ENCODE peak calls at places on chromosome 9, in four cellular contexts. S, M, V and N are unnamed samples.

GRCh38 chr9:110089681-110090370 is 118.1 kb downstream of the C9orf152 start:
- DNase-seq in V (no peak), S (peak; percentile 26), M (no peak), N (no peak)

GRCh38 chr9:131258186-131258585 is 18.1 kb downstream of the FAM78A start:
- DNase-seq in V (no peak), S (no peak), M (no peak), N (no peak)

GRCh38 chr9:113343732-113344231 is 3.7 kb upstream of the WDR31 start:
- DNase-seq in S (no peak), M (no peak), V (no peak), N (peak; percentile 58)

GRCh38 chr9:128150594-128151342 is 1.5 kb downstream of the LCN2 start:
- DNase-seq in M (no peak), S (no peak), V (no peak), N (no peak)

GRCh38 chr9:131867611-131868192 is 127.8 kb upstream of the RAPGEF1 start:
- DNase-seq in S (no peak), V (no peak), M (no peak), N (no peak)

GRCh38 chr9:37339945-37340344 is 82.6 kb upstream of the GRHPR start:
- DNase-seq in V (no peak), M (no peak), S (no peak), N (no peak)

GRCh38 chr9:121613009-121613766 is 38.2 kb upstream of the DAB2IP start:
- DNase-seq in V (no peak), S (no peak), M (no peak), N (no peak)

GRCh38 chr9:104776787-104777186 is 12.9 kb downstream of the NIPSNAP3B start:
- DNase-seq in V (no peak), M (no peak), S (peak; percentile 34), N (peak; percentile 28)

GRCh38 chr9:122226142-122226757 is 2.5 kb downstream of the LHX6 start:
- DNase-seq in V (no peak), M (no peak), S (no peak), N (no peak)

GRCh38 chr9:5592904-5593303 is 36.0 kb upstream of the RIC1 start:
- DNase-seq in S (no peak), V (no peak), M (no peak), N (peak; percentile 36)

GRCh38 chr9:113993838-113994540 is 84.1 kb downstream of the AMBP start:
- DNase-seq in V (no peak), S (peak; percentile 67), M (no peak), N (no peak)

GRCh38 chr9:133369923-133370322 is 5.9 kb downstream of the SURF4 start:
- DNase-seq in M (no peak), S (no peak), V (no peak), N (no peak)

GRCh38 chr9:81753436-81753835 is 64.1 kb upstream of the TLE1 start:
- DNase-seq in V (no peak), S (no peak), M (no peak), N (no peak)

GRCh38 chr9:8262625-8263622 is 463.3 kb upstream of the DMAC1 start:
- DNase-seq in M (no peak), S (no peak), V (no peak), N (no peak)
- TF ChIP-seq CTCF in M (no peak), S (no peak), V (no peak), N (no peak)

GRCh38 chr9:35839926-35840325 is 10.9 kb downstream of the TMEM8B start:
- DNase-seq in S (no peak), M (no peak), V (no peak), N (no peak)

GRCh38 chr9:35835216-35835604 is 6.2 kb downstream of the TMEM8B start:
- DNase-seq in S (no peak), M (no peak), V (no peak), N (no peak)

GRCh38 chr9:35835766-35836165 is 6.7 kb downstream of the TMEM8B start:
- DNase-seq in V (no peak), S (no peak), M (no peak), N (no peak)

GRCh38 chr9:35834260-35835215 is 5.5 kb downstream of the TMEM8B start:
- DNase-seq in V (no peak), S (no peak), M (no peak), N (no peak)

GRCh38 chr9:35836595-35836994 is 7.6 kb downstream of the TMEM8B start:
- DNase-seq in M (no peak), S (no peak), V (no peak), N (no peak)
- TF ChIP-seq CTCF in M (no peak), S (no peak), V (no peak), N (no peak)

GRCh38 chr9:130185494-130186005 is 13.3 kb downstream of the NCS1 start:
- DNase-seq in V (no peak), M (no peak), S (peak; percentile 53), N (peak; percentile 27)
- TF ChIP-seq CTCF in V (no peak), M (no peak), S (no peak), N (no peak)

DNA sequence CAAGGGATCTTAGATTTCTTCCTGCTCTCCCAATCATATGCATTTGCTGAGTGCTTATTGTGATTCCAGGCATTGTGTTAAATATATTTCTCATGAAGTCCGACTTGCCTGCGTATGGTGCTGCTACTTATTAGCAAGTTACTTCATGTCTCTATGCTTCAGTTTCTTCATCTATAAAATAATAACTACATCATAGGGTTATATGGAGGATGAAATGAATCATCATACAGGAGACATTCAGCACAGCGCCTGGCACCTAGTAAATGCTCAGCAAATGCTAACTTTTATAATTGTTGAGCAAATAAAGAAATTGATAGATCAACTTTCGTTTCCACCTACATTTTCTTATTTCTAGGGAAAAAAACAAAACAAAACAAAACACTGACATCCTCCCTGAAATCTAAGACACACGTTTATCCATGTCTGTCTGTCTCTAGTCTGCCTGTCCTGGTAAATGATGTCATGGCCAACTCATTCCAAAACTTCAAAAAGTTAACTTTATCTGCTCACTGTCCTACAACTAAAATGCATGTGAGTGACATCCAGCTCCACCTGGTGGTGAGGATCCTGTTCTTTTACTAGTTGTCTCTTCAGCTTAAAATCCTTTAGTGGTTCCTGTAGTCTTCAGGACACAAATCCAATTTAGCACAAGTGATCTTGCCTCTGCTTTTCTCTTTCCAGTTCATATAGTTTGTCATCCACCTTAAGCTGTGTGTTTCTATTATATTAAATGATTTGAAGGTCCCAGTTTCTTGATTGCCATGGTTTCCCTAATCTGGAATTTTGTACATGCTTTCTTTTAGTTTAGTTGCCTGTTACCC is 27.7 kb downstream of the PPP3R2 start:
- DNase-seq in V (no peak), S (peak; percentile 68), M (peak; percentile 16), N (peak; percentile 71)
- TF ChIP-seq CTCF in V (peak; percentile 51), S (peak; percentile 46), M (peak; percentile 8), N (peak; percentile 84)

DNA sequence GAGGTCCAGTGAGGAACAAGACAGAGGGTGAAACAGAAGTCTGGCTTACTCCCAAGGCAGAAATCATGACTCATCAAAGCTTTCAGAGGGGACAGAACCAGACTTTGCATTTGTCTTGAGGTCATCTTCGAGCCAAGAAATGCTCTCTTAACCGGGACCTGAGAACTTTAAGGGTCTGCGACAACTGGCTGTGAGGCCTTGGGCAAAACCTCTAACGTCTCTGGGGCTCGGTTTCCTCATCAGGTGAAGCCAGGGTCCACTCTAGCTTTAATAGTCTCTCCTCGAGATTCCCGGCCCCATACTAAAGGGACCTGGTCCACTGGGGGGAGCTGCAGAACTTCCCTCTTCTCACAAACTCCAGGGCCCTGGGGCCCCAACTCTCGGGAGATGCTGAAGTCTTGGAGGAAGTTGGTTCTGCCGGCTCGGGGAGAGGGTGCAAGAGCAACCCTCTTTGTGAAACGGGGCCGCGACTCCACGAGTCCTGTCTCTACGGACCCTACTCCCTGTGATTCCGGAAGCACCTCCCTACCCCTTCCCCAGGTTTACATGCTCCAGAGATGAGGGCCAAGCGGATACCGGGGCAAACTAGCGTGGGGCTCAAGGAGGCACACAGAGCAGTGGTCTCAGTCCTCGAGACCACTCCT is 2.6 kb downstream of the GLIS3 start:
- DNase-seq in V (no peak), S (peak; percentile 87), M (peak; percentile 71), N (peak; percentile 84)
- TF ChIP-seq CTCF in V (peak; percentile 44), S (peak; percentile 55), M (no peak), N (peak; percentile 74)